ENCODE peak calls at places on chromosomes 6 and 20, in five cellular contexts. L is epithelial cell of esophagus, P is fibroblast of mammary gland, I is pancreas, X is foreskin keratinocyte. B is an unnamed sample.

GRCh38 chr6:156579564-156579963 is 197.6 kb upstream of the ARID1B start:
- DNase-seq in L (no peak), P (no peak), I (no peak), X (no peak), B (no peak)

GRCh38 chr6:12440981-12441380 is 150.8 kb downstream of the EDN1 start:
- DNase-seq in L (peak; percentile 37), P (peak; percentile 9), I (no peak), X (no peak), B (peak; percentile 38)

GRCh38 chr6:551405-551804 is 105.5 kb downstream of the HUS1B start:
- DNase-seq in L (peak; percentile 93), P (peak; percentile 44), I (no peak), X (peak; percentile 54), B (peak; percentile 59)

GRCh38 chr6:10999994-11000393 is 44.1 kb downstream of the ELOVL2 start:
- DNase-seq in L (no peak), P (peak; percentile 45), I (no peak), X (no peak), B (peak; percentile 31)

GRCh38 chr6:83119742-83120300 is 52.4 kb downstream of the DOP1A start:
- DNase-seq in L (peak; percentile 68), P (no peak), I (no peak), X (peak; percentile 60), B (peak; percentile 52)

GRCh38 chr20:62824476-62825287 is 7.8 kb downstream of the COL9A3 start:
- DNase-seq in L (peak; percentile 45), P (no peak), I (peak; percentile 71), X (no peak), B (no peak)

GRCh38 chr6:133291671-133292070 is 50.5 kb downstream of the EYA4 start:
- DNase-seq in L (no peak), P (no peak), I (no peak), X (no peak), B (no peak)

GRCh38 chr20:1664911-1665310 is 7.3 kb upstream of the SIRPG start:
- DNase-seq in L (no peak), P (no peak), I (no peak), X (no peak), B (no peak)

GRCh38 chr6:100101656-100102055 is 107.6 kb upstream of the MCHR2 start:
- DNase-seq in L (no peak), P (no peak), I (no peak), X (no peak), B (no peak)

GRCh38 chr6:7911345-7911725 is 747 bp upstream of the TXNDC5 start:
- DNase-seq in L (peak; percentile 63), P (no peak), I (no peak), X (peak; percentile 37), B (no peak)

GRCh38 chr6:42901538-42901957 is 14.3 kb upstream of the PTCRA start:
- DNase-seq in L (peak; percentile 84), P (peak; percentile 86), I (peak; percentile 70), X (peak; percentile 12), B (peak; percentile 92)

GRCh38 chr6:1335367-1336037 is 23.6 kb downstream of the FOXQ1 start:
- DNase-seq in L (peak; percentile 97), P (peak; percentile 62), I (peak; percentile 64), X (peak; percentile 97), B (peak; percentile 95)

GRCh38 chr6:136158398-136158797 is 91.7 kb downstream of the MTFR2 start:
- DNase-seq in L (no peak), P (no peak), I (no peak), X (no peak), B (no peak)
- TF ChIP-seq CTCF in L (no peak), P (no peak), I (no peak), X (no peak), B (no peak)

GRCh38 chr6:30447237-30447636 is 42.1 kb upstream of the HLA-E start:
- DNase-seq in L (peak; percentile 59), P (peak; percentile 45), I (no peak), X (no peak), B (peak; percentile 23)
- TF ChIP-seq CTCF in L (peak; percentile 46), P (peak; percentile 48), I (no peak), X (peak; percentile 51), B (no peak)

GRCh38 chr20:12660918-12661317 is 347.9 kb upstream of the SPTLC3 start:
- DNase-seq in L (no peak), P (no peak), I (no peak), X (no peak), B (no peak)
- TF ChIP-seq CTCF in L (no peak), P (no peak), I (peak; percentile 12), X (peak; percentile 4), B (no peak)

DNA sequence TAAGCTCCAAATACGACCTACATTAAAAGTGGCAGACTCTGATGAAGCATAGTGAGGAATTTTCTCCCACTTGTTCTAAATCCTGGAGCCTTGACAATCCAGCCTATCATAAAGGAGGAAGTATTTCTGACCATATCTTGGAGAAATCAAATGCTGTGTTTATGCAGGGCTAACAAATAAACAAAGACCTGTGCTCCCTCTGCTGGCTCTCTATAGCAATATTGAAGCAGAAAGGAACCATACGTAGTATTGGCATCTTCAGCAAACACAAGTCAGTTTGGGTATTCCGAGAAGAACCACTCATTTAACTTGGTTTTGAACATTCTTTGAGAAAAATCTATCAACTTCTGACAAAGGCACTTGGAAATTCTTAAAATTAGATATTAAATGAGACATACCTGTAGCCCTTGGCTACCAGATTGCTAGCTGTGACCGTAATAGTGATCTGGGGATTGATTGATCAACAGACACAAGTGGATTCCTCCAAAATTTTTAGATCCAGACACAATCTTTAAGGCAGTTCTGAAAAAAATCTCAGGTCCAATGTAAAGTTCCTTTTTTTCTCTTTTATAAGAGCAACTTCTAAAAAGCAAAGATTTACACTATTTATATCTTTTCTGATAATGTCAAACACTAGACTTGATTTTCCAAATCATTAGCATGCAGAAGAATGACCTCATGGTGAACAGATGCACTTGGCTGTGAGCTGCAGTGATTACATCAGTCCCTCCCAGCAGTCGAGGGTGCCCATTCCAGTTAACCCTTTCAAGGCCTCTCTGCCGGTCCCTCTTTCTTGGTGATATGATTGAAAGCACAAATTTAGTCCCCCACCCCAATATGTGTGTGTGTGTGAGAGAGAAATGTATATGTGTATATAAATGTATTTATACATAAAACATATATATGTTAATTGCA is 40.2 kb downstream of the INSM1 start:
- DNase-seq in L (no peak), P (peak; percentile 31), I (no peak), X (no peak), B (peak; percentile 2)
- TF ChIP-seq CTCF in L (peak; percentile 37), P (peak; percentile 19), I (no peak), X (peak; percentile 45), B (no peak)

GRCh38 chr6:54073487-54073886 is 37.8 kb upstream of the MLIP start:
- DNase-seq in L (no peak), P (no peak), I (no peak), X (no peak), B (no peak)

GRCh38 chr6:54074591-54075195 is 36.5 kb upstream of the MLIP start:
- DNase-seq in L (no peak), P (no peak), I (no peak), X (no peak), B (no peak)

GRCh38 chr6:54074109-54074508 is 37.1 kb upstream of the MLIP start:
- DNase-seq in L (no peak), P (no peak), I (no peak), X (no peak), B (no peak)

GRCh38 chr6:54071941-54072340 is 39.3 kb upstream of the MLIP start:
- DNase-seq in L (no peak), P (peak; percentile 3), I (no peak), X (no peak), B (no peak)

DNA sequence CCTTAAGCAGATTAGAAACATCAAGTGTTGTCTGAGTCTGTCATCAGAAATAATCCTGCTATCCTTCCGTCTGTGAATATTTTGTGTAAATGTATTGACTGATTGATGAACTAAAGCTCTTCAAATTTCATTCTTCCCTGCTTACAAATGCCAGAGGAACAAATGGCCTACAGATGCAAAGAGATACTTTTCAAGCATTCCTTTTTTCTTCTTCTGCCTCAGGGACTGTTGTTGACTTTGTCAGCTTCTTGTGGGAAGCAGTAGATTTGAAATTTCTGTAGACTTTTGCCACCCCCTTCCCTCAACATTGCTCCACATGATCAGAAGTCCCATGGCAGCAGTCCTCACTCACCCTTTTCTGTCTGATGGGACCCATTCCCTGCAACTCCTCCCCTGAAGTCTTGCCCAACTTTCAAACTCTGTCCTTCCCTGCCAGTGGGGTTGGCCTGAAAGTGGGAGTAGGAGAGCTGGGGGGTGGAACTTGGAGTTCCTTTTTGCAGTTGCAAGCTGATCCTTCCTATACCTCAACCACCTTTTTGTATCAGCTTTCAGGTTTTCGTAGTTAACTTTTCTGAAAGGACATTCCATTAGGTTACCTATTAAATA is 38.4 kb upstream of the MLIP start:
- DNase-seq in L (no peak), P (no peak), I (no peak), X (no peak), B (no peak)
- TF ChIP-seq CTCF in L (no peak), P (no peak), I (no peak), X (no peak), B (no peak)

DNA sequence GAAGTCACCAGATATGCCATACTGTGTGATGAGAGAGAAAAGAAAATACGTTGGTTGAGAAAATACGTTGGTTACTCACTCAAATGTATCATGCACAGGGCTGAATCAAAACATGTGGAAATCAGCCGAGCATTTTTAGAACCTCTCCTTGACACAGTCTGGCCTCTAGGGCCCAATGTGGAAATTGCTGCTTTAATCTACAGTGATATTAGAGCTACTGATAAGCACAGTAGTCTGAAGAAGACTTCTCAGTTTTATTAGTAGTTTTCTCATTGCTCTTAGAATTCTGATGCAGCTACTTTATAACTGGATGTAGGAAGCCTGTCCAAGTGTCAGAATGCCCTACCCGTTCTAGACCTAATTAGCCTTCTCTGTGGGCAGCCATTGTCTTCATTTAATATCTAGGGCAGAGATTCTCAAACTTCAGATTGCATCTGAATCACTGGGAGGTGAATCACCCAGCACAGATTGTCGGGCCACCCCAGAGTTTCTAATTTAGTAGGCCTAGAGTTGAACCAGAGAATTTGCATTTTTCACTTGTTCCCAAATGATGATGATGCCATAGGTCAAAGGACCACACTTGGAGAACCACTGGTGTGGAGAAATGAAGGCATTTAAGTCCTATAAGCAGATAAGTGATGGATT is 229.1 kb downstream of the PLCB1 start:
- DNase-seq in L (peak; percentile 1), P (peak; percentile 69), I (no peak), X (no peak), B (peak; percentile 23)
- TF ChIP-seq CTCF in L (no peak), P (peak; percentile 25), I (peak; percentile 14), X (no peak), B (no peak)

B was measured in MCF 10A.